ENCODE peak calls at places on chromosome 1, in eight cellular contexts. One of them, this sample, is unnamed. For H3K9me2, the result is how much of the 10 kb centered on the place peaks cover.

GRCh38 chr1:35886606-35887431 is 3.8 kb downstream of the AGO1 start:
- DNase-seq in PC-9: no peak
- DNase-seq in HCT116: no peak
- DNase-seq in OCI-LY7: peak
- DNase-seq in MM.1S: no peak
- DNase-seq in GM23338: peak
- DNase-seq in PC-3: no peak
- DNase-seq in SK-N-SH: peak
- DNase-seq in this sample: peak

GRCh38 chr1:36160949-36161485 is 5.1 kb downstream of the MAP7D1 start:
- DNase-seq in PC-9: peak
- DNase-seq in HCT116: no peak
- DNase-seq in OCI-LY7: peak
- DNase-seq in MM.1S: peak
- DNase-seq in GM23338: peak
- DNase-seq in PC-3: peak
- DNase-seq in SK-N-SH: peak
- DNase-seq in this sample: peak

GRCh38 chr1:20210736-20211405 is 24.6 kb upstream of the PLA2G2C start:
- DNase-seq in PC-9: peak
- DNase-seq in HCT116: no peak
- DNase-seq in OCI-LY7: no peak
- DNase-seq in MM.1S: no peak
- DNase-seq in GM23338: no peak
- DNase-seq in PC-3: no peak
- DNase-seq in SK-N-SH: no peak
- DNase-seq in this sample: no peak

GRCh38 chr1:6034750-6035096 is 11.0 kb upstream of the KCNAB2 start:
- DNase-seq in PC-9: no peak
- DNase-seq in HCT116: no peak
- DNase-seq in OCI-LY7: no peak
- DNase-seq in MM.1S: no peak
- DNase-seq in GM23338: no peak
- DNase-seq in PC-3: no peak
- DNase-seq in SK-N-SH: no peak
- DNase-seq in this sample: no peak

GRCh38 chr1:10794724-10795304 is 1.6 kb downstream of the CASZ1 start:
- DNase-seq in PC-9: peak
- DNase-seq in HCT116: no peak
- DNase-seq in OCI-LY7: no peak
- DNase-seq in MM.1S: no peak
- DNase-seq in GM23338: peak
- DNase-seq in PC-3: peak
- DNase-seq in SK-N-SH: peak
- DNase-seq in this sample: peak

GRCh38 chr1:235648954-235649721 is 446 bp downstream of the GNG4 start:
- DNase-seq in PC-9: peak
- DNase-seq in HCT116: no peak
- DNase-seq in OCI-LY7: no peak
- DNase-seq in MM.1S: peak
- DNase-seq in GM23338: peak
- DNase-seq in PC-3: peak
- DNase-seq in SK-N-SH: peak
- DNase-seq in this sample: peak

GRCh38 chr1:26582053-26582835 is 52.7 kb downstream of the RPS6KA1 start:
- DNase-seq in PC-9: no peak
- DNase-seq in HCT116: no peak
- DNase-seq in OCI-LY7: no peak
- DNase-seq in MM.1S: no peak
- DNase-seq in GM23338: no peak
- DNase-seq in PC-3: peak
- DNase-seq in SK-N-SH: no peak
- DNase-seq in this sample: no peak

GRCh38 chr1:220879090-220879508 is at the start of gene HLX:
- DNase-seq in PC-9: peak
- DNase-seq in HCT116: peak
- DNase-seq in OCI-LY7: no peak
- DNase-seq in MM.1S: peak
- DNase-seq in GM23338: peak
- DNase-seq in PC-3: peak
- DNase-seq in SK-N-SH: peak
- DNase-seq in this sample: peak

GRCh38 chr1:114103992-114104391 is 49.7 kb downstream of the SYT6 start:
- DNase-seq in PC-9: no peak
- DNase-seq in HCT116: no peak
- DNase-seq in OCI-LY7: no peak
- DNase-seq in MM.1S: no peak
- DNase-seq in GM23338: no peak
- DNase-seq in PC-3: no peak
- DNase-seq in SK-N-SH: no peak
- DNase-seq in this sample: no peak

GRCh38 chr1:222370911-222371717 is 176.8 kb downstream of the HHIPL2 start:
- DNase-seq in PC-9: peak
- DNase-seq in HCT116: no peak
- DNase-seq in OCI-LY7: no peak
- DNase-seq in MM.1S: no peak
- DNase-seq in GM23338: no peak
- DNase-seq in PC-3: no peak
- DNase-seq in SK-N-SH: no peak
- DNase-seq in this sample: no peak

GRCh38 chr1:171219751-171220385 is 28.4 kb upstream of the FMO1 start:
- DNase-seq in PC-9: no peak
- DNase-seq in HCT116: no peak
- DNase-seq in OCI-LY7: no peak
- DNase-seq in MM.1S: no peak
- DNase-seq in GM23338: peak
- DNase-seq in PC-3: peak
- DNase-seq in SK-N-SH: no peak
- DNase-seq in this sample: no peak

GRCh38 chr1:62682531-62682930 is 5.7 kb downstream of the DOCK7 start:
- DNase-seq in PC-9: no peak
- DNase-seq in HCT116: no peak
- DNase-seq in OCI-LY7: no peak
- DNase-seq in MM.1S: no peak
- DNase-seq in GM23338: no peak
- DNase-seq in PC-3: no peak
- DNase-seq in SK-N-SH: no peak
- DNase-seq in this sample: no peak

GRCh38 chr1:230827081-230827681 is 41.1 kb downstream of the C1orf198 start:
- DNase-seq in PC-9: no peak
- DNase-seq in HCT116: no peak
- DNase-seq in OCI-LY7: no peak
- DNase-seq in MM.1S: no peak
- DNase-seq in GM23338: no peak
- DNase-seq in PC-3: peak
- DNase-seq in SK-N-SH: no peak
- DNase-seq in this sample: no peak

GRCh38 chr1:163361123-163361934 is 39.6 kb downstream of the NUF2 start:
- DNase-seq in PC-9: no peak
- DNase-seq in HCT116: peak
- DNase-seq in OCI-LY7: peak
- DNase-seq in MM.1S: peak
- DNase-seq in GM23338: peak
- DNase-seq in PC-3: peak
- DNase-seq in SK-N-SH: peak
- DNase-seq in this sample: peak

GRCh38 chr1:3468236-3469103 is 14.0 kb downstream of the ARHGEF16 start:
- DNase-seq in PC-9: no peak
- DNase-seq in HCT116: no peak
- DNase-seq in OCI-LY7: no peak
- DNase-seq in MM.1S: no peak
- DNase-seq in GM23338: no peak
- DNase-seq in PC-3: no peak
- DNase-seq in SK-N-SH: no peak
- DNase-seq in this sample: no peak

GRCh38 chr1:55555971-55556370 is 340.8 kb upstream of the USP24 start:
- DNase-seq in PC-9: no peak
- DNase-seq in HCT116: no peak
- DNase-seq in OCI-LY7: no peak
- DNase-seq in MM.1S: no peak
- DNase-seq in GM23338: no peak
- DNase-seq in PC-3: no peak
- DNase-seq in SK-N-SH: peak
- DNase-seq in this sample: peak

DNA sequence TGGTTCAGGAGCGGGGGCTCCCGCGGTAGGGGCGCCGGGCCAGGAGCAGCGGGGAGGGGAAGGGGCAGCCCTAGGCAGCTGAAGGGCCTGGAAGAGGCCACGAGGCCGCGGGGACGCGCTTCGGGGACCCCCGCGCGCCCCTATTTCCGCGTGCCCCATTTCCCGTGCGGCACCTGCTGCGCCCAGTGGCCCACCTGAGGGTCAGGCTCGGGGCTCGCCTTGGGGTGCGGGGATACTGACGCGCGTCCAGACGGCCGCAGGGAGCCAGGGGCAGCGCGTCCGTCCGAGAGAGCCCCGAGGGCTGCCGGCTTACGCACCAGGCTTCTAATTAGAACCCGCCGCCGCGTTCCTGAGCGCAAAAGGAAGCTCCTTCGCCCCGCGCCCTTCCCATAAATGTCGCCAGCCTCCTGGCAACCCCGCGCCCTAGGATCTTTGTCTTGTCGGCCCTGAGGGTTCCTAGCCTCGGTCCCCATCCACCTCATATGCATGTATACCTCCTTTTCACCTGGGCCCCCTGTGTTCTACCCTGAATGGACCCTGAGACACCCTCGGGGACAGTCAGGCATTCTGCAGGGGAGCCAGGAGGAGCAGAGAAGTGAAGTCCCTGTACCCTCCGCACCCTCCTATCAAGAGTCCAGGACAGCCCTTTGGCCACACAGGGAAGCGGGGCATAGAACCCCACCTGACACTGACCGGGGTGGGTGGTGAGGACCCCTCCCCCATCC is 1.8 kb downstream of the WNT3A start:
- DNase-seq in PC-9: no peak
- DNase-seq in HCT116: no peak
- DNase-seq in OCI-LY7: no peak
- DNase-seq in MM.1S: no peak
- DNase-seq in GM23338: peak
- DNase-seq in PC-3: no peak
- DNase-seq in SK-N-SH: peak
- DNase-seq in this sample: no peak
- TF ChIP-seq CTCF in PC-9: no peak
- TF ChIP-seq CTCF in HCT116: no peak
- TF ChIP-seq CTCF in OCI-LY7: no peak
- TF ChIP-seq CTCF in MM.1S: no peak
- TF ChIP-seq CTCF in GM23338: no peak
- TF ChIP-seq CTCF in PC-3: no peak
- TF ChIP-seq CTCF in SK-N-SH: no peak
- TF ChIP-seq CTCF in this sample: no peak

DNA sequence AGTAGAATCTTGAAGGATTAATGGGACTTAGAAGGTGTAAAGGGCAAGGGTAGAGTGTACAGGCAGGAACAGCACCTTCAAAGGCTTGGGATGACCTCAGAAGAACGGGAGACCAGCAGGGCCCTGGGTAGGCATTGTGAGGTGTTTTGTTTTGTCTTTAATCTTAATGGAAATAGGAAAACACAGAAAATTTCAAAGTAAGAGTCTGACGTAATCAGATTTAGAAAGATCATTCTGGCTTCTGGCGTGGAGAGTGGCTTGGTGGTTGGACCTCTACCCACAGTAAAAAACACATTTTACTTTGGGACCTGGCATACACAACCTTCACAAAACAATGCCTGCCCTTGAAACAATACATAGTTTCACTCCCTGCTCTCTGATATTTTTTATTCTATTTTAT is 4.1 kb downstream of the MOV10 start:
- DNase-seq in PC-9: no peak
- DNase-seq in HCT116: no peak
- DNase-seq in OCI-LY7: no peak
- DNase-seq in MM.1S: no peak
- DNase-seq in GM23338: no peak
- DNase-seq in PC-3: no peak
- DNase-seq in SK-N-SH: no peak
- DNase-seq in this sample: no peak
- H3K9me2 ChIP-seq in PC-9: under half
- H3K9me2 ChIP-seq in HCT116: under half
- H3K9me2 ChIP-seq in OCI-LY7: under half
- H3K9me2 ChIP-seq in MM.1S: under half
- H3K9me2 ChIP-seq in GM23338: under half
- H3K9me2 ChIP-seq in PC-3: under half
- H3K9me2 ChIP-seq in SK-N-SH: under half
- H3K9me2 ChIP-seq in this sample: under half

DNA sequence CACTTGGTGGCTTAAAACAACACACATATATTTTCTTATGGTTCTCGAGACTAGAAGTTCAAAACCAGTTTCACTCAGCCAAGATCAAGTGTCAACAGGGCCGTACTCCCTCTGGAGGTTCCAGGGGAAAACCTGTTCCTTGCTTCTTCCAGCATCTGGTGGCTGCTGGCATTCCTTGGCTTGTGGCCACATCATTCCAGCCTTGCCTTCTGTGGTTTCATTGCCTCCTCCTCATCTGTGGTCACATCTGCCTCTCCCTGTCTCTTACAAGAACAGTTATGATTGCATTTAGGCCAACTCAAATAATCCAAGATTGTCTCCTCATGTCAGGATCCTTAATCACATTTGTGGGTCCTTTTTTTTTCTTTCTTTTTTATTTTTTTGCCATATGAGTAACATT is 240.7 kb upstream of the HOOK1 start:
- DNase-seq in PC-9: no peak
- DNase-seq in HCT116: no peak
- DNase-seq in OCI-LY7: no peak
- DNase-seq in MM.1S: no peak
- DNase-seq in GM23338: no peak
- DNase-seq in PC-3: peak
- DNase-seq in SK-N-SH: no peak
- DNase-seq in this sample: no peak
- TF ChIP-seq CTCF in PC-9: no peak
- TF ChIP-seq CTCF in HCT116: no peak
- TF ChIP-seq CTCF in OCI-LY7: no peak
- TF ChIP-seq CTCF in MM.1S: no peak
- TF ChIP-seq CTCF in GM23338: no peak
- TF ChIP-seq CTCF in PC-3: no peak
- TF ChIP-seq CTCF in SK-N-SH: no peak
- TF ChIP-seq CTCF in this sample: no peak

DNA sequence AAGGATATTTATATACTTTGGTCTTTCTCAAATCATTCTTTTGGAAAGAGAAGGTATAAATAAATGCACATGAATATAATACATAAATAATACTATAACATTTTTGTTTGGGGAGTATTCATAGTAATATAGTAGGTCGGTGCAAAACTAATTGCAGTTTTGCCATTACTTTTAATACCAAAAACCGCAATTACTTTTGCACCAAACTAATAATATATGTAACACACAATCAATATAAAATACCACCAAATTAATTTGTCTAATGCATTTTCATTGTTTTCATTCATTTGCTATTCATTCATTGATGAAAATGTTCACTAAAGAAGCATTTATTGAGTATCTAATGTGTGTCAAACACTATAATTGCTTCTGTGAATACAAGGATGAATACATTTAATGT is 219.0 kb downstream of the RWDD3 start:
- DNase-seq in PC-9: no peak
- DNase-seq in HCT116: no peak
- DNase-seq in OCI-LY7: no peak
- DNase-seq in MM.1S: no peak
- DNase-seq in GM23338: no peak
- DNase-seq in PC-3: no peak
- DNase-seq in SK-N-SH: no peak
- DNase-seq in this sample: no peak
- H3K9me2 ChIP-seq in PC-9: under half
- H3K9me2 ChIP-seq in HCT116: under half
- H3K9me2 ChIP-seq in OCI-LY7: under half
- H3K9me2 ChIP-seq in MM.1S: under half
- H3K9me2 ChIP-seq in GM23338: under half
- H3K9me2 ChIP-seq in PC-3: under half
- H3K9me2 ChIP-seq in SK-N-SH: under half
- H3K9me2 ChIP-seq in this sample: under half